ENCODE peak calls at places on chromosome 9, in six cellular contexts. R is HepG2, S is GM12891, F is H1, U is K562, C is GM12892. E is an unnamed sample.

GRCh38 chr9:75593920-75594319 is 296.6 kb upstream of the PCSK5 start:
- DNase-seq in U (no peak), C (no peak), R (no peak), F (no peak), S (no peak), E (no peak)

GRCh38 chr9:133375116-133375723 is 640 bp downstream of the SURF4 start:
- DNase-seq in S (peak), F (no peak), R (peak), C (peak), U (peak), E (peak)

GRCh38 chr9:126609711-126610388 is 3.9 kb upstream of the LMX1B start:
- DNase-seq in U (no peak), F (no peak), C (no peak), S (no peak), R (no peak), E (no peak)

GRCh38 chr9:82680179-82680935 is 382.6 kb downstream of the RASEF start:
- DNase-seq in F (no peak), U (no peak), S (no peak), R (no peak), C (no peak), E (peak)

GRCh38 chr9:133889498-133890301 is 102.4 kb downstream of the VAV2 start:
- DNase-seq in S (no peak), U (no peak), C (no peak), F (peak), R (no peak), E (no peak)

GRCh38 chr9:91004992-91005391 is 203.4 kb downstream of the SYK start:
- DNase-seq in C (no peak), R (peak), F (no peak), S (no peak), U (no peak), E (no peak)

GRCh38 chr9:83027153-83027867 is 35.6 kb downstream of the RASEF start:
- DNase-seq in U (no peak), R (peak), C (no peak), F (no peak), S (no peak), E (no peak)

GRCh38 chr9:137152844-137153405 is 14.0 kb downstream of the GRIN1 start:
- DNase-seq in F (no peak), S (no peak), R (no peak), U (no peak), C (no peak), E (no peak)

GRCh38 chr9:131738293-131738692 is 1.6 kb downstream of the RAPGEF1 start:
- DNase-seq in R (no peak), C (no peak), F (no peak), S (no peak), U (no peak), E (no peak)

GRCh38 chr9:104805441-104805840 is 41.5 kb downstream of the NIPSNAP3B start:
- DNase-seq in F (peak), C (no peak), R (no peak), S (no peak), U (no peak), E (no peak)

GRCh38 chr9:75169623-75170022 is 81.3 kb downstream of the OSTF1 start:
- DNase-seq in U (peak), R (no peak), S (no peak), F (no peak), C (no peak), E (no peak)

GRCh38 chr9:17472126-17472525 is 106.7 kb upstream of the SH3GL2 start:
- DNase-seq in U (no peak), F (no peak), C (no peak), R (no peak), S (no peak), E (no peak)

GRCh38 chr9:121858788-121859187 is 207.4 kb downstream of the DAB2IP start:
- DNase-seq in F (peak), S (no peak), C (no peak), U (no peak), R (no peak), E (no peak)

GRCh38 chr9:99023831-99024230 is 80.1 kb downstream of the COL15A1 start:
- DNase-seq in R (no peak), U (peak), S (no peak), F (no peak), C (no peak), E (peak)

GRCh38 chr9:35689601-35690446 is at the start of gene TPM2:
- DNase-seq in F (peak), C (no peak), S (peak), R (no peak), U (no peak), E (peak)

GRCh38 chr9:10071579-10071978 is 541.2 kb downstream of the PTPRD start:
- DNase-seq in S (no peak), F (no peak), U (no peak), C (no peak), R (no peak), E (no peak)

GRCh38 chr9:20566401-20566800 is 55.9 kb downstream of the MLLT3 start:
- DNase-seq in U (no peak), C (no peak), R (no peak), S (no peak), F (no peak), E (no peak)

GRCh38 chr9:15935661-15936315 is 382.9 kb downstream of the CCDC171 start:
- DNase-seq in R (no peak), S (no peak), C (no peak), F (no peak), U (no peak), E (no peak)

GRCh38 chr9:133122935-133123611 is 2.0 kb upstream of the RALGDS start:
- DNase-seq in F (no peak), C (no peak), R (no peak), S (no peak), U (peak), E (peak)

GRCh38 chr9:19894975-19895374 is 106.1 kb upstream of the SLC24A2 start:
- DNase-seq in R (no peak), U (no peak), C (no peak), F (no peak), S (no peak), E (no peak)

GRCh38 chr9:70610287-70610644 is 195.8 kb upstream of the KLF9 start:
- DNase-seq in U (no peak), F (no peak), S (no peak), R (no peak), C (no peak), E (no peak)

GRCh38 chr9:116589392-116590354 is 97.4 kb upstream of the TRIM32 start:
- DNase-seq in F (peak), S (peak), R (peak), C (no peak), U (peak), E (peak)

GRCh38 chr9:105296889-105297288 is 52.4 kb downstream of the SLC44A1 start:
- DNase-seq in S (no peak), F (no peak), C (no peak), R (peak), U (peak), E (no peak)

GRCh38 chr9:18796871-18797270 is 236.1 kb downstream of the SAXO1 start:
- DNase-seq in U (no peak), S (no peak), C (no peak), F (no peak), R (no peak), E (peak)

GRCh38 chr9:73689091-73689870 is 537.6 kb downstream of the ANXA1 start:
- DNase-seq in S (no peak), F (no peak), R (no peak), U (no peak), C (no peak), E (no peak)

GRCh38 chr9:107712390-107712789 is 222.8 kb upstream of the KLF4 start:
- DNase-seq in S (no peak), C (no peak), R (no peak), U (no peak), F (no peak), E (no peak)
- TF ChIP-seq TAF1 in S (no peak), C (no peak), R (no peak), U (no peak), F (no peak), E (no peak)

GRCh38 chr9:76817489-76817888 is 53.3 kb downstream of the PCA3 start:
- DNase-seq in U (no peak), S (no peak), R (no peak), F (no peak), C (no peak), E (no peak)

GRCh38 chr9:76820431-76820830 is 56.2 kb downstream of the PCA3 start:
- DNase-seq in S (no peak), R (no peak), F (no peak), U (no peak), C (no peak), E (no peak)

GRCh38 chr9:76818271-76818670 is 54.0 kb downstream of the PCA3 start:
- DNase-seq in S (no peak), F (no peak), C (no peak), U (peak), R (peak), E (no peak)
- TF ChIP-seq TAF1 in S (no peak), F (no peak), C (no peak), U (no peak), R (no peak), E (no peak)

DNA sequence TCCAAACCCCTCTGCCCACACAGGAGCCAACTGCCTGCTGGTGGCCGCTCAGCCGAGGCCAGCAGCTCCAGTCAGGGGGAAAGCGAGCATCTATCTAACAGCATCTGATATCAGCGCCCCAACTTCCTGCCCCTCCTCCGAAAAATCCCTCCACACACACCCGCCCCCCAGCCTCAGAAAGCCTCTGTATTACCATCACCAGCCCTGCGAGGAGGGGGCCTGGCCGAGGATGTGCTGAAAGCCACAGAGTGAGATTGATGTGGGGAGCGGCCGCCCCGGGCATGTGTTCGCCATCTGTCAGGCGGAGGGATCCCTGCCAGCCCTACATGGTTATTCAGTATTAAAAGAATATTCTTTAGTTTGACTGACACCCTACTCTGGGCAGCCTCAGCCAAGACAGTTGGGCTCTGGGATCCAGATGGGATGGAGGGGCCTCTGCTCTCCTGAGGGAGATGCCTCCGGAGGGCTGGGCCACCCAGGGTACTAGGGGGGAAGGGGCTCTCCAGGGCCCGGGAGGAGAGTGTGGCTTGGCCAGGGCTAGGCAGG is 98.0 kb downstream of the HSD17B3 start:
- DNase-seq in R (no peak), F (no peak), C (no peak), S (no peak), U (no peak), E (peak)
- TF ChIP-seq TAF1 in R (no peak), F (no peak), C (no peak), S (no peak), U (no peak), E (no peak)

GRCh38 chr9:123353984-123354591 is 1.9 kb upstream of the CRB2 start:
- DNase-seq in U (peak), S (peak), F (peak), C (peak), R (peak), E (peak)
- TF ChIP-seq TAF1 in U (no peak), S (no peak), F (no peak), C (no peak), R (no peak), E (no peak)

GRCh38 chr9:4662989-4663792 is 1.1 kb downstream of the PLPP6 start:
- DNase-seq in S (no peak), C (no peak), U (no peak), R (peak), F (no peak), E (peak)
- TF ChIP-seq TAF1 in S (no peak), C (no peak), U (no peak), R (no peak), F (no peak), E (no peak)

GRCh38 chr9:135290086-135290485 is 189.5 kb upstream of the PPP1R26 start:
- DNase-seq in S (no peak), F (no peak), C (no peak), R (no peak), U (no peak), E (no peak)
- TF ChIP-seq TAF1 in S (no peak), F (no peak), C (no peak), R (no peak), U (no peak), E (no peak)

DNA sequence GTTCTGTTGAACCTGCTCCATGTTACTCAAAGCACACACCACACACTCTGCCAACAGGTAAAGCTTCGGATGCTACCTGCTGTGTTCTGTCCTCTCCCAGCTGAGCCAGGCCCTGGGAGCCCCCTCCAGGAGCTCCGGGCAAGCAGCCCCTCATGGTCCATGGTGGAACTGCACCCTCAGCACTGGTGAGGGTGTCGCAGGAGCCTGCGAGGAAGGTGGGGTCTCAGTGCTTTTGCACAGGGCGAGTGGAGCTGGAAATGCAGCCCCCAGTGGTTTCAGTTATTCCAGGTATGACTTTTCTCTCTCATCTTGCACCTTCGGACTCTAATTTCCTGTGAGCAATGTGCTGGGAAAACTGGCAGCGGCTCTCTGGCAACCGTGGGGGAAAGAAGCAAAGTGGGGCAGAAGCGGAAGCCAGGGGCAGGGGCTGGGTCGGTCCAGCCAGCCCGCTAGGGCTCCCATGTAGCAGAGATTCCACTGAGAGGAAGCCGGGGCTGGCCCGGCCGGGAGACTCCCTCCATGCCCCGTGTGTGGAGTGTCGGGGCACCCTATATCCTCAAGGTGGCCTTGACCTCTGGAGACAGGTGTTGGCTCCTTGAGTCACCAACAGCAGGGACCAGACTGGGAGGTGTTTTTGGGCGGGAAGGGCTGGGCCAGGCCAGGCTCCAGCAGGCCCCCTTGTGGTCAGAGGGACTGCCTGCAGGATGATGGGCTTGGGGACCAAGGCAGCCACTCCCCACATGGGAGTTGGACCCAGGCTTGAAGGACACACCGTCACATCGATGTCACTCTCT is 75.6 kb upstream of the PRSS3 start:
- DNase-seq in S (no peak), R (peak), C (no peak), F (peak), U (peak), E (peak)
- TF ChIP-seq TAF1 in S (no peak), R (no peak), C (no peak), F (no peak), U (no peak), E (no peak)

GRCh38 chr9:79028101-79028500 is 543.7 kb upstream of the TLE4 start:
- DNase-seq in U (no peak), C (no peak), F (no peak), R (no peak), S (no peak), E (no peak)
- TF ChIP-seq TAF1 in U (no peak), C (no peak), F (no peak), R (no peak), S (no peak), E (no peak)

DNA sequence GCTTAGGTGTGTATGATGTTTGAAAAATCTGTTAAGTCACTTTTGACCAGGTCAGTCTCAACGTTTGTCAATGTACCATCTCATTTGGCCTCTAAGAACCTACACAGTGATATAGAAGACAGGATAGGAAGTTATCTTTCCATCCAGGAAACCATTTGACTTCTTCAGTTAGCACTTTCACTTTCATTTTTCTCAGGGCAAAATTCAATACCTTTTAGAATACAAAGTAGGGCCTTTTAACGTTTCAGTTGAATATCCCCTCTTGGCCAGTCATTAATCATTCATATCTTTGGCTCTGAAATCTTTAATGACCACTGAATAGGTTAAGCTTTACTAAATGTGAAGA is 101.0 kb upstream of the GNAQ start:
- DNase-seq in F (no peak), C (no peak), S (no peak), R (no peak), U (no peak), E (no peak)
- TF ChIP-seq TAF1 in F (no peak), C (no peak), S (no peak), R (no peak), U (no peak), E (no peak)

DNA sequence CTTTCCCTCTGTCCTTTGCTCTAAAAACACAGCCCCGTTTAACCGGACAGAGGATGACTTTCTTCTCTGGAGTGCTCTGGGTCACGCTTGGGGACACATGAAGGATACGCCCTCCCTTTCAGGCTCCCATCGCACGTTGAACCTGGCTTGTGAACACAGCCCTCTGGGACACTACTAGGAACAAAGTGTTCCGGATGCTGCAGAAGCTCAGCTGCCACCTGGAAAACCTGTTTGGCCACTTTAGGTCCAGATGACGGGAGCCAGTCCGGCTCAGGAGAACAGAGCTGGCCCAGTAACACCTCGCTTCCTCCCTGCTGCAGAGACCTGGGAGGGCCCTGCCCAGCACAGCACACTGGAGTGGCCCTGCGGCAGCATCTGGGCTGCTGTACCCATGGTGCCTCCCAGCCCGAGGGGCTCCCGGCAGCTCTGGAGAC is 60.1 kb downstream of the GADD45G start:
- DNase-seq in F (no peak), C (no peak), U (no peak), R (no peak), S (no peak), E (no peak)
- TF ChIP-seq TAF1 in F (no peak), C (no peak), U (no peak), R (no peak), S (no peak), E (no peak)

E was measured in SK-N-SH.